ENCODE peak calls at places on chromosomes 16 and 17, in five cellular contexts. One of them, this sample, is unnamed.

GRCh38 chr17:29914819-29915537 is 15.1 kb downstream of the SSH2 start:
- DNase-seq in foreskin fibroblast: no peak
- DNase-seq in fibroblast of lung: no peak
- DNase-seq in transverse colon: no peak
- DNase-seq in fibroblast of the aortic adventitia: no peak
- DNase-seq in this sample: no peak

GRCh38 chr17:27602721-27603445 is 28.1 kb upstream of the LGALS9 start:
- DNase-seq in foreskin fibroblast: peak
- DNase-seq in fibroblast of lung: peak
- DNase-seq in transverse colon: peak
- DNase-seq in fibroblast of the aortic adventitia: peak
- DNase-seq in this sample: no peak

GRCh38 chr16:67173808-67174705 is 3.7 kb downstream of the NOL3 start:
- DNase-seq in foreskin fibroblast: peak
- DNase-seq in fibroblast of lung: peak
- DNase-seq in transverse colon: peak
- DNase-seq in fibroblast of the aortic adventitia: peak
- DNase-seq in this sample: no peak

GRCh38 chr17:39704821-39705551 is 5.1 kb downstream of the ERBB2 start:
- DNase-seq in foreskin fibroblast: no peak
- DNase-seq in fibroblast of lung: peak
- DNase-seq in transverse colon: no peak
- DNase-seq in fibroblast of the aortic adventitia: peak
- DNase-seq in this sample: no peak

GRCh38 chr16:57618306-57619132 is 9.9 kb upstream of the ADGRG1 start:
- DNase-seq in foreskin fibroblast: no peak
- DNase-seq in fibroblast of lung: no peak
- DNase-seq in transverse colon: no peak
- DNase-seq in fibroblast of the aortic adventitia: no peak
- DNase-seq in this sample: no peak

GRCh38 chr16:29820271-29820701 is at the start of gene MVP:
- DNase-seq in foreskin fibroblast: peak
- DNase-seq in fibroblast of lung: peak
- DNase-seq in transverse colon: peak
- DNase-seq in fibroblast of the aortic adventitia: peak
- DNase-seq in this sample: no peak

GRCh38 chr16:54080524-54081008 is 206.0 kb downstream of the IRX3 start:
- DNase-seq in foreskin fibroblast: peak
- DNase-seq in fibroblast of lung: peak
- DNase-seq in transverse colon: no peak
- DNase-seq in fibroblast of the aortic adventitia: peak
- DNase-seq in this sample: no peak

GRCh38 chr16:72467157-72467759 is 295.3 kb upstream of the PMFBP1 start:
- DNase-seq in foreskin fibroblast: peak
- DNase-seq in fibroblast of lung: peak
- DNase-seq in transverse colon: no peak
- DNase-seq in fibroblast of the aortic adventitia: peak
- DNase-seq in this sample: peak

GRCh38 chr16:278863-279366 is 1.5 kb upstream of the ARHGDIG start:
- DNase-seq in foreskin fibroblast: no peak
- DNase-seq in fibroblast of lung: peak
- DNase-seq in transverse colon: no peak
- DNase-seq in fibroblast of the aortic adventitia: peak
- DNase-seq in this sample: peak

GRCh38 chr17:81710514-81711308 is 1.4 kb upstream of the SLC25A10 start:
- DNase-seq in foreskin fibroblast: no peak
- DNase-seq in fibroblast of lung: no peak
- DNase-seq in transverse colon: peak
- DNase-seq in fibroblast of the aortic adventitia: no peak
- DNase-seq in this sample: no peak

GRCh38 chr17:78234261-78234865 is 2.9 kb downstream of the TMEM235 start:
- DNase-seq in foreskin fibroblast: no peak
- DNase-seq in fibroblast of lung: no peak
- DNase-seq in transverse colon: no peak
- DNase-seq in fibroblast of the aortic adventitia: no peak
- DNase-seq in this sample: no peak

GRCh38 chr17:2566056-2566455 is 27.4 kb upstream of the PAFAH1B1 start:
- DNase-seq in foreskin fibroblast: no peak
- DNase-seq in fibroblast of lung: no peak
- DNase-seq in transverse colon: no peak
- DNase-seq in fibroblast of the aortic adventitia: no peak
- DNase-seq in this sample: no peak

GRCh38 chr16:22321340-22322001 is 24.3 kb downstream of the POLR3E start:
- DNase-seq in foreskin fibroblast: peak
- DNase-seq in fibroblast of lung: peak
- DNase-seq in transverse colon: peak
- DNase-seq in fibroblast of the aortic adventitia: peak
- DNase-seq in this sample: peak

GRCh38 chr16:23448392-23448791 is 4.6 kb downstream of the COG7 start:
- DNase-seq in foreskin fibroblast: no peak
- DNase-seq in fibroblast of lung: no peak
- DNase-seq in transverse colon: peak
- DNase-seq in fibroblast of the aortic adventitia: peak
- DNase-seq in this sample: no peak

GRCh38 chr17:55263565-55264272 is 1.0 kb upstream of the HLF start:
- DNase-seq in foreskin fibroblast: no peak
- DNase-seq in fibroblast of lung: no peak
- DNase-seq in transverse colon: no peak
- DNase-seq in fibroblast of the aortic adventitia: no peak
- DNase-seq in this sample: no peak

GRCh38 chr16:68656771-68657170 is 11.7 kb downstream of the CDH3 start:
- DNase-seq in foreskin fibroblast: no peak
- DNase-seq in fibroblast of lung: no peak
- DNase-seq in transverse colon: no peak
- DNase-seq in fibroblast of the aortic adventitia: no peak
- DNase-seq in this sample: no peak

GRCh38 chr17:19781488-19782458 is 33.7 kb upstream of the ALDH3A1 start:
- DNase-seq in foreskin fibroblast: no peak
- DNase-seq in fibroblast of lung: no peak
- DNase-seq in transverse colon: no peak
- DNase-seq in fibroblast of the aortic adventitia: no peak
- DNase-seq in this sample: no peak

GRCh38 chr16:66256919-66257318 is 109.6 kb upstream of the CDH5 start:
- DNase-seq in foreskin fibroblast: no peak
- DNase-seq in fibroblast of lung: no peak
- DNase-seq in transverse colon: no peak
- DNase-seq in fibroblast of the aortic adventitia: no peak
- DNase-seq in this sample: no peak

GRCh38 chr17:32490101-32490482 is 3.3 kb downstream of the CDK5R1 start:
- DNase-seq in foreskin fibroblast: no peak
- DNase-seq in fibroblast of lung: no peak
- DNase-seq in transverse colon: no peak
- DNase-seq in fibroblast of the aortic adventitia: no peak
- DNase-seq in this sample: no peak

GRCh38 chr17:6554871-6555330 is 1.5 kb downstream of the PITPNM3 start:
- DNase-seq in foreskin fibroblast: no peak
- DNase-seq in fibroblast of lung: no peak
- DNase-seq in transverse colon: peak
- DNase-seq in fibroblast of the aortic adventitia: no peak
- DNase-seq in this sample: no peak
- H3K4me3 ChIP-seq in foreskin fibroblast: no peak
- H3K4me3 ChIP-seq in fibroblast of lung: peak
- H3K4me3 ChIP-seq in transverse colon: peak
- H3K4me3 ChIP-seq in fibroblast of the aortic adventitia: no peak
- H3K4me3 ChIP-seq in this sample: no peak

GRCh38 chr17:31272236-31272635 is 24.8 kb downstream of the OMG start:
- DNase-seq in foreskin fibroblast: no peak
- DNase-seq in fibroblast of lung: no peak
- DNase-seq in transverse colon: no peak
- DNase-seq in fibroblast of the aortic adventitia: no peak
- DNase-seq in this sample: no peak

GRCh38 chr17:31269178-31269577 is 27.9 kb downstream of the OMG start:
- DNase-seq in foreskin fibroblast: no peak
- DNase-seq in fibroblast of lung: no peak
- DNase-seq in transverse colon: no peak
- DNase-seq in fibroblast of the aortic adventitia: no peak
- DNase-seq in this sample: no peak

GRCh38 chr17:31272803-31273202 is 24.2 kb downstream of the OMG start:
- DNase-seq in foreskin fibroblast: no peak
- DNase-seq in fibroblast of lung: no peak
- DNase-seq in transverse colon: no peak
- DNase-seq in fibroblast of the aortic adventitia: no peak
- DNase-seq in this sample: no peak

GRCh38 chr17:31266042-31266441 is 31.0 kb downstream of the OMG start:
- DNase-seq in foreskin fibroblast: no peak
- DNase-seq in fibroblast of lung: no peak
- DNase-seq in transverse colon: no peak
- DNase-seq in fibroblast of the aortic adventitia: no peak
- DNase-seq in this sample: no peak

DNA sequence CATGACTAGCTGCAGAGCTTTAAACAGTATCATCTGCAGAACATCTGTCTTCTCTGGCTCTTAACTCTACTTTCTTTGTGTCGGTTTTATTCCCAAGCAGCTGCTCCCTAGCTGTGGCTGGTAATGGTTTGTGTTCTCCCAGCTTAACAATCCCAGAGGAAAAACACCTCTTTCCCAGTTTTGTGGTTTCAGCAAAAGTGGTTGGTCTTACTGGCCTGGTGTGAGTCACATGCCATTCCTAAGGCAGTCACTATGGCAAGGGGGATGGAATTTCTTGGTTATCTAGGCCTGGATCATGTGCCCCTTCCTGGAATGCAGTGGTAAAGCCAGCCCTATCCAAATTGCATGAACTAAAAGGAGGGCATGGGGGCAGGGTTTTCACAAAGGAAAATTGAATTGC is 27.4 kb downstream of the OMG start:
- DNase-seq in foreskin fibroblast: peak
- DNase-seq in fibroblast of lung: peak
- DNase-seq in transverse colon: no peak
- DNase-seq in fibroblast of the aortic adventitia: peak
- DNase-seq in this sample: peak
- TF ChIP-seq CTCF in foreskin fibroblast: no peak
- TF ChIP-seq CTCF in fibroblast of lung: no peak
- TF ChIP-seq CTCF in transverse colon: no peak
- TF ChIP-seq CTCF in fibroblast of the aortic adventitia: no peak
- TF ChIP-seq CTCF in this sample: no peak

GRCh38 chr16:89956511-89957213 is 8.1 kb downstream of the DEF8 start:
- DNase-seq in foreskin fibroblast: no peak
- DNase-seq in fibroblast of lung: no peak
- DNase-seq in transverse colon: no peak
- DNase-seq in fibroblast of the aortic adventitia: no peak
- DNase-seq in this sample: no peak
- H3K4me3 ChIP-seq in foreskin fibroblast: no peak
- H3K4me3 ChIP-seq in fibroblast of lung: no peak
- H3K4me3 ChIP-seq in transverse colon: no peak
- H3K4me3 ChIP-seq in fibroblast of the aortic adventitia: no peak
- H3K4me3 ChIP-seq in this sample: no peak

GRCh38 chr17:6713130-6713917 is at the start of gene SLC13A5:
- DNase-seq in foreskin fibroblast: no peak
- DNase-seq in fibroblast of lung: peak
- DNase-seq in transverse colon: no peak
- DNase-seq in fibroblast of the aortic adventitia: peak
- DNase-seq in this sample: peak
- TF ChIP-seq CTCF in foreskin fibroblast: peak
- TF ChIP-seq CTCF in fibroblast of lung: peak
- TF ChIP-seq CTCF in transverse colon: no peak
- TF ChIP-seq CTCF in fibroblast of the aortic adventitia: peak
- TF ChIP-seq CTCF in this sample: peak

This sample was measured in HFF-Myc.